ENCODE peak calls at places on chromosomes 16 and 17, in ten cellular contexts. W is spleen, M is pancreas, K is HCT116, J is PC-9, Z is K562, B is IMR-90, V is hepatocyte, X is dorsolateral prefrontal cortex, A is fibroblast of lung. U is an unnamed sample. For H3K27me3, the result is how much of the 10 kb centered on the place peaks cover.

GRCh38 chr17:76753061-76753961 is 15.4 kb downstream of the MFSD11 start:
- DNase-seq in W (no peak), M (no peak), K (no peak), J (no peak), Z (no peak), B (no peak), V (no peak), X (no peak), A (no peak), U (no peak)

GRCh38 chr16:49961087-49961486 is 63.9 kb upstream of the CNEP1R1 start:
- DNase-seq in W (no peak), M (no peak), K (no peak), J (peak), Z (no peak), B (peak), V (no peak), X (no peak), A (peak), U (no peak)

GRCh38 chr17:17300624-17301568 is 2.3 kb upstream of the NT5M start:
- DNase-seq in W (peak), M (peak), K (no peak), J (no peak), Z (no peak), B (peak), V (peak), X (no peak), A (peak), U (no peak)

GRCh38 chr16:12276631-12277030 is 300.1 kb downstream of the SNX29 start:
- DNase-seq in W (no peak), M (no peak), K (no peak), J (no peak), Z (no peak), B (no peak), V (no peak), X (no peak), A (no peak), U (no peak)

GRCh38 chr16:79653337-79654000 is 52.9 kb upstream of the MAF start:
- DNase-seq in W (no peak), M (peak), K (no peak), J (no peak), Z (no peak), B (no peak), V (peak), X (no peak), A (peak), U (no peak)

GRCh38 chr17:81494984-81495383 is 17.6 kb downstream of the ACTG1 start:
- DNase-seq in W (no peak), M (no peak), K (no peak), J (no peak), Z (no peak), B (no peak), V (no peak), X (no peak), A (no peak), U (peak)

GRCh38 chr16:70573451-70574121 is 50.0 kb downstream of the SF3B3 start:
- DNase-seq in W (no peak), M (no peak), K (no peak), J (peak), Z (no peak), B (peak), V (peak), X (no peak), A (peak), U (no peak)

GRCh38 chr17:40839194-40839593 is 16.8 kb upstream of the KRT10 start:
- DNase-seq in W (no peak), M (no peak), K (no peak), J (no peak), Z (no peak), B (no peak), V (no peak), X (no peak), A (no peak), U (no peak)

GRCh38 chr16:27228621-27229501 is 25.5 kb downstream of the KDM8 start:
- DNase-seq in W (peak), M (no peak), K (no peak), J (no peak), Z (no peak), B (no peak), V (peak), X (no peak), A (no peak), U (peak)

GRCh38 chr17:6640536-6641373 is at the start of the genes KIAA0753 and TXNDC17:
- DNase-seq in W (peak), M (peak), K (peak), J (peak), Z (peak), B (peak), V (peak), X (peak), A (peak), U (peak)

GRCh38 chr17:42174126-42174783 is 6.7 kb downstream of the KCNH4 start:
- DNase-seq in W (no peak), M (no peak), K (no peak), J (no peak), Z (no peak), B (no peak), V (no peak), X (no peak), A (no peak), U (no peak)

GRCh38 chr16:13036600-13036999 is 135.2 kb downstream of the SHISA9 start:
- DNase-seq in W (no peak), M (no peak), K (no peak), J (no peak), Z (peak), B (peak), V (peak), X (no peak), A (peak), U (no peak)

GRCh38 chr17:42797067-42798007 is 1.2 kb downstream of the COA3 start:
- DNase-seq in W (no peak), M (no peak), K (no peak), J (no peak), Z (no peak), B (no peak), V (peak), X (no peak), A (no peak), U (no peak)

GRCh38 chr16:74472010-74472409 is 50.7 kb upstream of the CLEC18B start:
- DNase-seq in W (no peak), M (no peak), K (no peak), J (no peak), Z (no peak), B (no peak), V (no peak), X (no peak), A (no peak), U (no peak)

GRCh38 chr16:79272141-79272577 is 328.4 kb downstream of the MAF start:
- DNase-seq in W (peak), M (no peak), K (no peak), J (no peak), Z (no peak), B (no peak), V (no peak), X (no peak), A (no peak), U (no peak)

GRCh38 chr16:68993885-68994284 is 111.6 kb upstream of the HAS3 start:
- DNase-seq in W (no peak), M (no peak), K (no peak), J (peak), Z (no peak), B (peak), V (peak), X (no peak), A (peak), U (no peak)

GRCh38 chr17:27109346-27109745 is 184.6 kb upstream of the WSB1 start:
- DNase-seq in W (no peak), M (no peak), K (no peak), J (no peak), Z (no peak), B (no peak), V (no peak), X (no peak), A (no peak), U (no peak)

GRCh38 chr16:22726868-22727267 is 87.1 kb upstream of the HS3ST2 start:
- DNase-seq in W (no peak), M (no peak), K (no peak), J (no peak), Z (no peak), B (no peak), V (no peak), X (no peak), A (no peak), U (no peak)

GRCh38 chr17:31390748-31391495 is 553 bp upstream of the RAB11FIP4 start:
- DNase-seq in W (peak), M (no peak), K (no peak), J (no peak), Z (no peak), B (no peak), V (no peak), X (peak), A (no peak), U (no peak)

GRCh38 chr16:3038256-3038655 is 1.5 kb upstream of the BICDL2 start:
- DNase-seq in W (no peak), M (peak), K (no peak), J (peak), Z (no peak), B (no peak), V (peak), X (no peak), A (no peak), U (no peak)

GRCh38 chr17:60372790-60373483 is 19.0 kb downstream of the USP32 start:
- DNase-seq in W (no peak), M (no peak), K (no peak), J (peak), Z (no peak), B (peak), V (no peak), X (no peak), A (peak), U (no peak)

GRCh38 chr16:88296437-88297177 is 86.2 kb upstream of the ZNF469 start:
- DNase-seq in W (peak), M (peak), K (no peak), J (no peak), Z (no peak), B (no peak), V (no peak), X (no peak), A (no peak), U (no peak)

GRCh38 chr17:65551641-65552040 is 9.8 kb downstream of the AXIN2 start:
- DNase-seq in W (peak), M (no peak), K (no peak), J (peak), Z (no peak), B (no peak), V (no peak), X (no peak), A (no peak), U (no peak)

GRCh38 chr16:73095885-73096341 is 48.0 kb upstream of the ZFHX3 start:
- DNase-seq in W (no peak), M (no peak), K (no peak), J (no peak), Z (no peak), B (no peak), V (peak), X (no peak), A (no peak), U (no peak)

GRCh38 chr16:84421081-84421937 is 53.0 kb downstream of the ATP2C2 start:
- DNase-seq in W (no peak), M (no peak), K (no peak), J (no peak), Z (no peak), B (no peak), V (no peak), X (no peak), A (no peak), U (no peak)

GRCh38 chr17:1270210-1271019 is at the start of gene BHLHA9:
- DNase-seq in W (no peak), M (peak), K (no peak), J (no peak), Z (no peak), B (no peak), V (no peak), X (no peak), A (no peak), U (no peak)

GRCh38 chr17:2173005-2173404 is 118.1 kb downstream of the HIC1 start:
- DNase-seq in W (no peak), M (no peak), K (no peak), J (no peak), Z (no peak), B (peak), V (no peak), X (no peak), A (peak), U (no peak)

GRCh38 chr17:81071761-81072741 is 37.1 kb downstream of the BAIAP2 start:
- DNase-seq in W (no peak), M (no peak), K (no peak), J (peak), Z (no peak), B (no peak), V (no peak), X (no peak), A (no peak), U (no peak)

GRCh38 chr17:14201595-14201994 is 35.1 kb downstream of the CDRT15 start:
- DNase-seq in W (peak), M (no peak), K (no peak), J (no peak), Z (no peak), B (no peak), V (no peak), X (no peak), A (no peak), U (no peak)

GRCh38 chr17:36188891-36189306 is 7.7 kb downstream of the CCL3L1 start:
- DNase-seq in W (peak), M (no peak), K (no peak), J (no peak), Z (no peak), B (no peak), V (no peak), X (no peak), A (no peak), U (no peak)

GRCh38 chr16:30706046-30706445 is 7.1 kb downstream of the SRCAP start:
- DNase-seq in W (peak), M (no peak), K (no peak), J (no peak), Z (no peak), B (no peak), V (no peak), X (no peak), A (no peak), U (no peak)

GRCh38 chr16:65409505-65409904 is 287.6 kb upstream of the CDH11 start:
- DNase-seq in W (no peak), M (no peak), K (no peak), J (no peak), Z (no peak), B (peak), V (no peak), X (no peak), A (no peak), U (no peak)

GRCh38 chr16:51431517-51432241 is 280.6 kb upstream of the SALL1 start:
- DNase-seq in W (no peak), M (no peak), K (no peak), J (no peak), Z (no peak), B (peak), V (peak), X (no peak), A (peak), U (no peak)

GRCh38 chr17:69363488-69364210 is 36.7 kb upstream of the ABCA5 start:
- DNase-seq in W (no peak), M (no peak), K (no peak), J (no peak), Z (no peak), B (no peak), V (no peak), X (no peak), A (peak), U (no peak)
- TF ChIP-seq CTCF in W (no peak), M (no peak), K (no peak), J (no peak), Z (no peak), B (no peak), V (no peak), X (no peak), A (no peak), U (no peak)

GRCh38 chr16:85707528-85708095 is 18.9 kb upstream of the GINS2 start:
- DNase-seq in W (no peak), M (no peak), K (no peak), J (no peak), Z (no peak), B (no peak), V (no peak), X (no peak), A (no peak), U (no peak)
- H3K27me3 ChIP-seq in W (under half), M (under half), K (under half), J (under half), Z (under half), B (under half), V (under half), X (under half), A (under half), U (under half)

GRCh38 chr17:79273660-79274059 is 199.0 kb downstream of the ENGASE start:
- DNase-seq in W (no peak), M (no peak), K (no peak), J (no peak), Z (no peak), B (no peak), V (no peak), X (peak), A (no peak), U (no peak)

GRCh38 chr17:79272666-79273219 is 198.1 kb downstream of the ENGASE start:
- DNase-seq in W (no peak), M (peak), K (peak), J (peak), Z (no peak), B (peak), V (no peak), X (no peak), A (no peak), U (no peak)

GRCh38 chr17:79269620-79270019 is 195.0 kb downstream of the ENGASE start:
- DNase-seq in W (no peak), M (no peak), K (no peak), J (no peak), Z (no peak), B (no peak), V (no peak), X (no peak), A (no peak), U (no peak)

GRCh38 chr17:79276824-79277223 is 202.2 kb downstream of the ENGASE start:
- DNase-seq in W (no peak), M (peak), K (no peak), J (no peak), Z (no peak), B (no peak), V (no peak), X (peak), A (no peak), U (peak)

GRCh38 chr17:79272220-79272619 is 197.6 kb downstream of the ENGASE start:
- DNase-seq in W (no peak), M (no peak), K (no peak), J (no peak), Z (no peak), B (no peak), V (no peak), X (no peak), A (no peak), U (no peak)
- H3K27ac ChIP-seq in W (no peak), M (no peak), K (peak), J (no peak), Z (no peak), B (no peak), V (no peak), X (no peak), A (no peak), U (no peak)

GRCh38 chr16:89491238-89491869 is 993 bp upstream of the ANKRD11 start:
- DNase-seq in W (no peak), M (no peak), K (no peak), J (peak), Z (no peak), B (no peak), V (no peak), X (no peak), A (peak), U (no peak)
- TF ChIP-seq CTCF in W (no peak), M (no peak), K (no peak), J (peak), Z (no peak), B (no peak), V (peak), X (no peak), A (no peak), U (no peak)

GRCh38 chr17:77906377-77906871 is 52.1 kb upstream of the TNRC6C start:
- DNase-seq in W (peak), M (no peak), K (no peak), J (no peak), Z (no peak), B (no peak), V (no peak), X (no peak), A (no peak), U (no peak)
- H3K27me3 ChIP-seq in W (under half), M (under half), K (under half), J (half or more), Z (half or more), B (half or more), V (under half), X (under half), A (under half), U (under half)

DNA sequence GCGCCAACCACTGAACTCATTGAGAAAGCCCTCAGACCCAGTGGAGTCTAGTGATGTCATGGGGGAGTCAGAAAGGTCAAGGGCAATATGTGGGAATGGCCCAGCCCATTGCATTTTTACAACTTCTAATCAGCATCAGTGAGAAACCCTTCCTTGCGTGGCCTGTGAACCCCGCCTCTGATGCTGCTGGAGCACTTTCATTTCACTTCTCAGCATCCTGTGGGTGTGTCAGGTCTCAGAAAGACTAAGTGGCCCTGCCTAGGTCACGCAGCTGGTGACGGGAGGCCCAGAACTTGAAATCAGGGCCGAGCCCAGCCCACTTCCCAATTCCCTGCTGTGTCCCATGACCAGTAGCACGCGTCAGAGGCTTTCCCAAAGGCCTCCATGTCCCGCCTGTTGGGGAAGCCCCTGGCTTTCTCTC is 6.1 kb downstream of the DNAI2 start:
- DNase-seq in W (peak), M (no peak), K (no peak), J (no peak), Z (no peak), B (no peak), V (peak), X (no peak), A (no peak), U (no peak)
- H3K27ac ChIP-seq in W (no peak), M (no peak), K (no peak), J (no peak), Z (no peak), B (no peak), V (no peak), X (peak), A (no peak), U (no peak)

GRCh38 chr16:7910116-7910515 is 577.5 kb downstream of the RBFOX1 start:
- DNase-seq in W (no peak), M (no peak), K (no peak), J (no peak), Z (no peak), B (no peak), V (no peak), X (no peak), A (no peak), U (no peak)
- TF ChIP-seq CTCF in W (no peak), M (no peak), K (no peak), J (no peak), Z (no peak), B (no peak), V (no peak), X (no peak), A (no peak), U (no peak)

DNA sequence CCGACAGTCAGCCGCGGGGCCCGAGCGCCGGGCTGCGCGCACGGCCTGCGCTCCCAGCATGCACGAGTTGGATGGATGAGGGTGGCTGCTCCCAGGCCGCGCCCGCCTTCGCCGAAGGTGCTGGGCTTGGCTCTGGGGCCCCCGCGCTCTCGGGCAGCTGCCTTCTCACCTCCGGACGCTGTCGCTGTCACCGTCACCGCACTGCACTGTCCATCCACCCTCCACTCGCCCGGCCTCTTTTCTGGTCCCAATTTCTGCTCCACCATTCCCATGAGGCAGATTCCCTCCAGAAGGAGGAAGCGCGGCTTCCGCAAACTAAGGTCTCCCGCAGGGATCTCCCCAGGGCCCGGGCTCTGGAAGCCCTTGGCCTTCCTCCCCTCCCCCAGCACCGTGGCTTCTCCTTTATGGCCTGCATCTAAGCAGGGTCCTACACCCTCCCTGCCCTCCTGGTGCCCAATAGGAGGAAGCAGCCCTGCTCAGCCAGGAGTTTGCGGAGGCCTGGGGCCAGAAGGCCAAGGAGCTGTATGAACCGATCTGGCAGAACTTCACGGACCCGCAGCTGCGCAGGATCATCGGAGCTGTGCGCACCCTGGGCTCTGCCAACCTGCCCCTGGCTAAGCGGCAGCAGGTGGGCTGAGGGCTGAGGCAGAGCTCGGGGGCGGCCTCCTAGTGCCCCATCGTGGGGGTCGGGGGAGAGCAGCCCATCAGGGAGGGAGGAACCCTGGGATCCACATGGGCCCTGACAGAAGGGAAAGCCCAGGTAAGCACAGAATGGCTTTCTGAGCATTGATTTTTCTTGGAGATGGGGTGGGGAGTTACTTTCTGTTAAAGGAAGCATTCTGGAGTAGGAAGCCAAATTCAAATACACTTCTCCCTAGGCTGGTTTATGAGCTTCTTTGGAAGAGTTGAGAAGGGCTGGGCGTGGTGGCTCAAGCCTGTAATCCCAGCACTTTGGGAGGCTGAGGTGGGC is 895 bp downstream of the ACE start:
- DNase-seq in W (no peak), M (peak), K (no peak), J (no peak), Z (no peak), B (no peak), V (peak), X (peak), A (no peak), U (peak)
- H3K27me3 ChIP-seq in W (half or more), M (under half), K (under half), J (under half), Z (under half), B (under half), V (under half), X (under half), A (under half), U (under half)